ENCODE peak calls at places on chromosomes 6 and 20, in six cellular contexts. C is fibroblast of lung; H is H9; E is testis; D is K562; Q is effector memory CD4-positive, alpha-beta T cell. Y is an unnamed sample. For H3K4me1 and H3K9me3, the result is how much of the 10 kb centered on the place peaks cover.

GRCh38 chr6:154096834-154097233 is 57.8 kb downstream of the OPRM1 start:
- DNase-seq in C (no peak), H (no peak), E (no peak), D (no peak), Q (no peak), Y (no peak)

GRCh38 chr6:143299253-143300166 is 151.0 kb downstream of the ADAT2 start:
- DNase-seq in C (no peak), H (no peak), E (no peak), D (no peak), Q (no peak), Y (no peak)

GRCh38 chr6:39902786-39903465 is 31.3 kb downstream of the MOCS1 start:
- DNase-seq in C (no peak), H (no peak), E (no peak), D (no peak), Q (no peak), Y (no peak)

GRCh38 chr6:13914346-13914745 is 10.4 kb upstream of the RNF182 start:
- DNase-seq in C (peak), H (no peak), E (no peak), D (no peak), Q (no peak), Y (no peak)

GRCh38 chr6:162294030-162294429 is 433.5 kb downstream of the PRKN start:
- DNase-seq in C (no peak), H (no peak), E (no peak), D (no peak), Q (no peak), Y (no peak)

GRCh38 chr6:83065511-83066192 is at the start of gene UBE3D:
- DNase-seq in C (peak), H (peak), E (peak), D (peak), Q (peak), Y (peak)

GRCh38 chr20:41125530-41126457 is 11.5 kb upstream of the PLCG1 start:
- DNase-seq in C (no peak), H (no peak), E (no peak), D (no peak), Q (no peak), Y (no peak)

GRCh38 chr20:5829241-5829809 is 79.1 kb downstream of the SHLD1 start:
- DNase-seq in C (no peak), H (no peak), E (no peak), D (no peak), Q (no peak), Y (no peak)

GRCh38 chr20:49187330-49188100 is 619 bp downstream of the STAU1 start:
- DNase-seq in C (peak), H (peak), E (peak), D (no peak), Q (peak), Y (peak)

GRCh38 chr6:113825776-113826175 is 31.4 kb upstream of the MARCKS start:
- DNase-seq in C (peak), H (no peak), E (peak), D (no peak), Q (no peak), Y (peak)

GRCh38 chr6:126100386-126100785 is 114.0 kb downstream of the TRMT11 start:
- DNase-seq in C (no peak), H (no peak), E (no peak), D (no peak), Q (no peak), Y (no peak)

GRCh38 chr6:45436544-45437440 is 59.1 kb upstream of the SUPT3H start:
- DNase-seq in C (peak), H (no peak), E (no peak), D (peak), Q (no peak), Y (no peak)

GRCh38 chr6:11042750-11043551 is 1.2 kb downstream of the ELOVL2 start:
- DNase-seq in C (peak), H (no peak), E (no peak), D (no peak), Q (no peak), Y (no peak)

GRCh38 chr20:18632196-18632789 is 44.4 kb downstream of the DTD1 start:
- DNase-seq in C (peak), H (peak), E (peak), D (peak), Q (no peak), Y (peak)

GRCh38 chr6:104484626-104485025 is 375.1 kb downstream of the HACE1 start:
- DNase-seq in C (no peak), H (no peak), E (no peak), D (no peak), Q (no peak), Y (no peak)

GRCh38 chr6:106510090-106510970 is 119.0 kb downstream of the RTN4IP1 start:
- DNase-seq in C (peak), H (peak), E (peak), D (no peak), Q (peak), Y (peak)

GRCh38 chr6:4342407-4343137 is 207.2 kb upstream of the ECI2 start:
- DNase-seq in C (no peak), H (no peak), E (no peak), D (no peak), Q (no peak), Y (no peak)

GRCh38 chr6:4341078-4341797 is 205.9 kb upstream of the ECI2 start:
- DNase-seq in C (no peak), H (no peak), E (no peak), D (no peak), Q (no peak), Y (no peak)

GRCh38 chr6:4338884-4339283 is 203.5 kb upstream of the ECI2 start:
- DNase-seq in C (no peak), H (no peak), E (no peak), D (no peak), Q (no peak), Y (no peak)

GRCh38 chr6:4336778-4337442 is 201.5 kb upstream of the ECI2 start:
- DNase-seq in C (no peak), H (no peak), E (peak), D (no peak), Q (no peak), Y (no peak)

GRCh38 chr6:4340544-4340943 is 205.2 kb upstream of the ECI2 start:
- DNase-seq in C (no peak), H (no peak), E (no peak), D (no peak), Q (no peak), Y (no peak)
- H3K4me1 ChIP-seq in C (under half), H (under half), E (under half), D (under half), Q (under half), Y (under half)

GRCh38 chr6:168718821-168719475 is 278.0 kb downstream of the SMOC2 start:
- DNase-seq in C (no peak), H (no peak), E (no peak), D (no peak), Q (no peak), Y (no peak)
- H3K9me3 ChIP-seq in C (under half), H (under half), E (under half), D (under half), Q (under half), Y (under half)

GRCh38 chr6:86913795-86914194 is 23.5 kb upstream of the HTR1E start:
- DNase-seq in C (peak), H (no peak), E (no peak), D (no peak), Q (no peak), Y (no peak)
- H3K4me1 ChIP-seq in C (under half), H (under half), E (under half), D (under half), Q (under half), Y (under half)

GRCh38 chr20:13245250-13245723 is 24.2 kb downstream of the ISM1 start:
- DNase-seq in C (no peak), H (no peak), E (no peak), D (no peak), Q (no peak), Y (no peak)

GRCh38 chr20:13249118-13249859 is 28.2 kb downstream of the ISM1 start:
- DNase-seq in C (no peak), H (no peak), E (peak), D (no peak), Q (no peak), Y (no peak)

GRCh38 chr20:13238001-13238653 is 17.1 kb downstream of the ISM1 start:
- DNase-seq in C (no peak), H (no peak), E (no peak), D (no peak), Q (no peak), Y (no peak)

GRCh38 chr20:13243826-13244376 is 22.8 kb downstream of the ISM1 start:
- DNase-seq in C (no peak), H (no peak), E (no peak), D (no peak), Q (no peak), Y (no peak)
- H3K9me3 ChIP-seq in C (under half), H (under half), E (under half), D (under half), Q (under half), Y (under half)

DNA sequence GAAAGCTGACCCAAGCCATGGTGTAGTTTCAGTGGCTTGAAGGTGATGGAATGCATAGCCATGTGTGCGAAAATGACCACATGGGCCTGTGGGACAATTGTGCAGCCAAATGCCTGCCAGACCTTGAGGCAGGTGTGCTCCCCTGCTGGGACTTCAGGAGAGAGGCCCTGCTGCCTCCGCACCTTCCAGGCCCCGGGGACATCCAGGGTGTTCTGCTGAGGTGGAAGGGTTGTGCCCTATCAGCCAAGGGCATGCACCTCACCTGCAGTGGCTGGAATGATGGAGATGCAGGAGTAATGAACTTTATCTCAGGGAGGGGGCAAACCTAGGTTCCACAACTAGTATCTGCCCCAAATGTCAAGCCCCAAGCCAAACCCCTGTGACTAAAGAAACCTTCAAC is 44.0 kb downstream of the PRND start:
- DNase-seq in C (no peak), H (no peak), E (no peak), D (no peak), Q (no peak), Y (no peak)
- H3K4me1 ChIP-seq in C (under half), H (under half), E (under half), D (under half), Q (under half), Y (under half)

Y was measured in heart left ventricle.